ENCODE peak calls at places on chromosomes 11 and 22, in seven cellular contexts. R is naive thymus-derived CD4-positive, alpha-beta T cell; K is spleen; N is pancreas; F is PC-3; A is heart left ventricle; M is IMR-90. W is an unnamed sample.

GRCh38 chr11:83097671-83098070 is 26.0 kb upstream of the RAB30 start:
- DNase-seq in K (no peak), N (no peak), R (no peak), M (peak; percentile 29), F (no peak), A (no peak), W (no peak)

GRCh38 chr11:31834237-31834636 is 23.1 kb upstream of the PAX6 start:
- DNase-seq in F (no peak), N (no peak), R (no peak), K (no peak), M (no peak), A (no peak), W (no peak)

GRCh38 chr11:64100345-64100744 is 64.6 kb downstream of the FLRT1 start:
- DNase-seq in K (no peak), F (no peak), N (no peak), R (no peak), A (no peak), M (no peak), W (no peak)

GRCh38 chr11:28834877-28835276 is 726.7 kb downstream of the METTL15 start:
- DNase-seq in K (no peak), F (peak; percentile 84), N (no peak), R (no peak), A (no peak), M (peak; percentile 97), W (no peak)

GRCh38 chr22:45208993-45209838 is 31.5 kb downstream of the KIAA0930 start:
- DNase-seq in F (peak; percentile 46), A (no peak), N (peak; percentile 74), K (peak; percentile 73), M (peak; percentile 91), R (peak; percentile 17), W (peak; percentile 61)

GRCh38 chr11:76185931-76186401 is 20.3 kb downstream of the WNT11 start:
- DNase-seq in N (no peak), M (no peak), A (no peak), R (no peak), K (no peak), F (no peak), W (peak; percentile 54)

GRCh38 chr22:29306830-29307657 is 594 bp downstream of the GAS2L1 start:
- DNase-seq in K (peak; percentile 86), F (peak; percentile 80), M (peak; percentile 61), N (peak; percentile 91), A (peak; percentile 92), R (no peak), W (peak; percentile 81)

GRCh38 chr11:16613401-16614381 is 124.8 kb upstream of the C11orf58 start:
- DNase-seq in N (peak; percentile 95), R (peak; percentile 38), A (peak; percentile 91), K (peak; percentile 90), M (peak; percentile 83), F (peak; percentile 84), W (peak; percentile 93)

GRCh38 chr11:68838572-68838964 is 3.1 kb downstream of the CPT1A start:
- DNase-seq in N (no peak), F (no peak), R (peak; percentile 13), A (no peak), M (no peak), K (no peak), W (peak; percentile 81)

GRCh38 chr22:29346659-29347058 is 31.2 kb upstream of the RASL10A start:
- DNase-seq in R (no peak), K (no peak), F (no peak), N (no peak), M (no peak), A (peak; percentile 33), W (no peak)

GRCh38 chr11:112656772-112657428 is 304.3 kb upstream of the NCAM1 start:
- DNase-seq in R (no peak), A (no peak), N (no peak), K (no peak), F (peak; percentile 12), M (peak; percentile 51), W (no peak)

GRCh38 chr11:125404811-125405481 is 91.1 kb downstream of the FEZ1 start:
- DNase-seq in M (peak; percentile 47), K (peak; percentile 89), A (peak; percentile 84), N (peak; percentile 86), F (peak; percentile 50), R (peak; percentile 41), W (peak; percentile 83)

GRCh38 chr11:33479216-33479615 is 221.4 kb downstream of the C11orf91 start:
- DNase-seq in A (no peak), N (no peak), K (no peak), F (no peak), R (no peak), M (no peak), W (no peak)

GRCh38 chr11:97234016-97234415 is 844.2 kb downstream of the JRKL start:
- DNase-seq in R (no peak), N (no peak), M (no peak), K (no peak), A (no peak), F (no peak), W (no peak)

GRCh38 chr11:38448284-38448683 is 1850.2 kb upstream of the RAG2 start:
- DNase-seq in K (no peak), R (no peak), F (peak; percentile 46), M (no peak), A (no peak), N (peak; percentile 15), W (no peak)

GRCh38 chr22:17368727-17369552 is at the start of gene CECR2:
- DNase-seq in F (no peak), K (peak; percentile 73), N (peak; percentile 71), M (no peak), R (peak; percentile 16), A (peak; percentile 69), W (no peak)

GRCh38 chr22:17121235-17122195 is at the start of gene TMEM121B:
- DNase-seq in R (no peak), M (peak; percentile 59), K (peak; percentile 86), A (peak; percentile 90), F (no peak), N (peak; percentile 90), W (peak; percentile 49)

GRCh38 chr11:120354068-120354467 is 17.9 kb downstream of the ARHGEF12 start:
- DNase-seq in N (no peak), K (no peak), M (peak; percentile 77), R (no peak), F (peak; percentile 35), A (no peak), W (no peak)

GRCh38 chr22:23911318-23911980 is 17.3 kb downstream of the MIF start:
- DNase-seq in N (no peak), K (no peak), F (no peak), M (no peak), A (no peak), R (no peak), W (peak; percentile 55)

GRCh38 chr22:23913661-23914353 is 19.6 kb downstream of the MIF start:
- DNase-seq in A (peak; percentile 100), N (peak; percentile 100), F (peak; percentile 95), R (peak; percentile 96), K (peak; percentile 100), M (peak; percentile 98), W (peak; percentile 100)

GRCh38 chr22:23913306-23913660 is 19.1 kb downstream of the MIF start:
- DNase-seq in R (no peak), K (no peak), A (no peak), F (no peak), M (no peak), N (no peak), W (no peak)

GRCh38 chr22:23912293-23912903 is 18.2 kb downstream of the MIF start:
- DNase-seq in F (no peak), N (no peak), K (no peak), M (no peak), R (no peak), A (no peak), W (no peak)

DNA sequence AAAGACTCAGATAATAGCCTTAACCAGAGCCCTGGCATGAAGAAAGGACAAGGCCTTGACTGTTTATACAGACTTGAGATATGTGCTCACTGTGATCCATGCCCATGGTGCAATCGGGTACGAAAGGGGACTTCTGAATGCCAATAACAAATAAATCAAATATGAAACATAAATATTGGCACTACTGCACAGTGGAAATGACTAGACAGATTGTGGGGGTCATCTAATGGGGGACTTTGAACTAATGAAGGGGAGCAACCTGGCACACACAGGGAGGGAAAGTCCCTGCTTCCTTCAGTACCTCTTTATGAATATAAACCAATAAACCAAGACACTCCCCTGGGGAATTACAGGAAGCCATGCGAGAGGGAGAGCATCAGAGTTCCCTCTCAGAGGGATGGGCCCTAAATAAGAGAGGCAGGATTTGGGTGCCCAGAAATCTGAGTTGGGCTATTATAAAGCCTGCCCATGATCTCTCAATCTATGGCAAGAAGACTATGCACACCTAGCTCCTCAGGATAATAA is 21.1 kb downstream of the MIF start:
- DNase-seq in F (no peak), M (no peak), N (no peak), R (no peak), K (no peak), A (no peak), W (no peak)
- H3K9me3 ChIP-seq in F (no peaks in the 10 kb centered on the region), M (no peaks in the 10 kb centered on the region), N (no peaks in the 10 kb centered on the region), R (no peaks in the 10 kb centered on the region), K (no peaks in the 10 kb centered on the region), A (no peaks in the 10 kb centered on the region), W (no peaks in the 10 kb centered on the region)

GRCh38 chr11:115276182-115276581 is 228.0 kb downstream of the CADM1 start:
- DNase-seq in K (no peak), N (no peak), M (no peak), R (no peak), A (no peak), F (no peak), W (no peak)
- H3K27ac ChIP-seq in K (no peak overlapping the region), N (no peak overlapping the region), M (no peak overlapping the region), R (no peak overlapping the region), A (no peak overlapping the region), F (no peak overlapping the region), W (no peak overlapping the region)

DNA sequence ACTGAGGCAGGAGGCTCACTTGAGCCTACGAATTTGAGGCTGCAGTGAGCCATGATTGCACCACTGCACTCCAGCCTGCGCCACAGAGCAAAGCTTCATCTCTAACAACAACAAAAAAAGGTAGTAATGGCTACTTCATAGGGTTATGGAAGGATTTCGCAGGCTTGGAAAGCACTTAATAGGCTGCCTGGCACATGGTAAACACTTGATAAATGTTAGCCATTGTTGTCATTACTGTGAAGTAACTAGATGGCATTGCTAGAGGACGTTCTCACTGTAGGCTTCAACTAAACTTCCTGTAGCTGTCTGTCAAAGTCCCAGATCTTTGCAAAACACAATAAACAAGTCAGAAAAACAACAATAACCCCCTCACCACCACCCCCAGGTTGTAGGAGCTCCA is 357.2 kb upstream of the NARS2 start:
- DNase-seq in A (no peak), K (no peak), F (no peak), N (no peak), M (no peak), R (no peak), W (no peak)
- H3K27me3 ChIP-seq in A (no peaks in the 10 kb centered on the region), K (no peaks in the 10 kb centered on the region), F (no peaks in the 10 kb centered on the region), N (no peaks in the 10 kb centered on the region), M (no peaks in the 10 kb centered on the region), R (no peaks in the 10 kb centered on the region), W (no peaks in the 10 kb centered on the region)

GRCh38 chr22:49470741-49471134 is 356.9 kb downstream of the BRD1 start:
- DNase-seq in K (no peak), R (no peak), A (no peak), N (no peak), F (no peak), M (no peak), W (peak; percentile 2)

GRCh38 chr22:49466926-49467590 is 360.6 kb downstream of the BRD1 start:
- DNase-seq in N (no peak), F (no peak), R (no peak), M (no peak), A (no peak), K (no peak), W (no peak)

GRCh38 chr22:49473286-49473685 is 354.4 kb downstream of the BRD1 start:
- DNase-seq in M (no peak), N (no peak), R (no peak), F (no peak), K (no peak), A (no peak), W (no peak)

GRCh38 chr22:49475253-49475652 is 352.4 kb downstream of the BRD1 start:
- DNase-seq in R (no peak), M (no peak), F (peak; percentile 5), N (no peak), K (no peak), A (no peak), W (no peak)

GRCh38 chr22:49469896-49470740 is 357.6 kb downstream of the BRD1 start:
- DNase-seq in K (no peak), M (no peak), F (no peak), A (no peak), R (no peak), N (no peak), W (no peak)
- H3K9me3 ChIP-seq in K (no peaks in the 10 kb centered on the region), M (peaks cover 53% of the 10 kb centered on the region), F (no peaks in the 10 kb centered on the region), A (no peaks in the 10 kb centered on the region), R (no peaks in the 10 kb centered on the region), N (no peaks in the 10 kb centered on the region), W (no peaks in the 10 kb centered on the region)